ENCODE peak calls at places on chromosomes 6 and 20, in five cellular contexts. G is Right ventricle myocardium inferior; A is central memory CD8-positive, alpha-beta T cell; E is HT-29; L is stimulated activated CD4-positive, alpha-beta T cell treated with anti-CD3 and anti-CD28 coated beads, Interleukin-12 subunit alpha, Interleukin-12 subunit beta, amount 100 ng/mL, for 4 hours. D is an unnamed sample.

GRCh38 chr6:36752187-36752885 is 54.7 kb downstream of the RAB44 start:
- DNase-seq in G (no peak), A (no peak), E (no peak), L (no peak), D (no peak)

GRCh38 chr6:111430605-111431378 is 52.2 kb downstream of the REV3L start:
- DNase-seq in G (no peak), A (no peak), E (no peak), L (no peak), D (no peak)

GRCh38 chr6:170152111-170152926 is 138.6 kb downstream of the DLL1 start:
- DNase-seq in G (peak; percentile 62), A (no peak), E (peak; percentile 15), L (no peak), D (no peak)

GRCh38 chr6:144840619-144841018 is 555.5 kb downstream of the UTRN start:
- DNase-seq in G (no peak), A (no peak), E (no peak), L (no peak), D (no peak)

GRCh38 chr6:37646986-37647764 is 50.5 kb downstream of the MDGA1 start:
- DNase-seq in G (no peak), A (no peak), E (no peak), L (no peak), D (no peak)

GRCh38 chr20:38217791-38218565 is 42.6 kb downstream of the KIAA1755 start:
- DNase-seq in G (no peak), A (no peak), E (peak; percentile 37), L (no peak), D (peak; percentile 77)

GRCh38 chr6:18039481-18039880 is 52.0 kb upstream of the KIF13A start:
- DNase-seq in G (no peak), A (no peak), E (no peak), L (no peak), D (no peak)

GRCh38 chr20:16203091-16203490 is 370.2 kb downstream of the KIF16B start:
- DNase-seq in G (no peak), A (no peak), E (no peak), L (no peak), D (no peak)

GRCh38 chr20:34560141-34560523 is 1.6 kb downstream of the MAP1LC3A start:
- DNase-seq in G (no peak), A (no peak), E (no peak), L (no peak), D (no peak)

GRCh38 chr6:118787746-118788419 is 106.1 kb upstream of the ASF1A start:
- DNase-seq in G (no peak), A (no peak), E (no peak), L (no peak), D (no peak)

GRCh38 chr20:57666834-57667157 is 43.0 kb downstream of the PMEPA1 start:
- DNase-seq in G (peak; percentile 42), A (no peak), E (no peak), L (no peak), D (no peak)

GRCh38 chr6:42471116-42471515 is 19.4 kb upstream of the TRERF1 start:
- DNase-seq in G (no peak), A (no peak), E (no peak), L (no peak), D (no peak)

GRCh38 chr6:106180208-106180607 is 94.1 kb downstream of the PRDM1 start:
- DNase-seq in G (no peak), A (no peak), E (no peak), L (no peak), D (no peak)

GRCh38 chr20:438581-439469 is 23.5 kb downstream of the TBC1D20 start:
- DNase-seq in G (no peak), A (peak; percentile 48), E (no peak), L (no peak), D (no peak)

GRCh38 chr20:17511401-17511800 is 19.8 kb downstream of the BFSP1 start:
- DNase-seq in G (no peak), A (no peak), E (no peak), L (no peak), D (no peak)

GRCh38 chr6:34386316-34387137 is 5.9 kb downstream of the NUDT3 start:
- DNase-seq in G (no peak), A (no peak), E (no peak), L (no peak), D (no peak)

GRCh38 chr6:37134622-37135191 is 35.2 kb upstream of the PIM1 start:
- DNase-seq in G (no peak), A (no peak), E (peak; percentile 79), L (no peak), D (no peak)

GRCh38 chr20:32538526-32538918 is 46.6 kb downstream of the NOL4L start:
- DNase-seq in G (no peak), A (no peak), E (no peak), L (no peak), D (no peak)

GRCh38 chr6:130632288-130632687 is 194.9 kb upstream of the SMLR1 start:
- DNase-seq in G (no peak), A (no peak), E (no peak), L (no peak), D (no peak)

GRCh38 chr20:25058051-25058796 is at the start of gene ACSS1:
- DNase-seq in G (peak; percentile 87), A (peak; percentile 58), E (peak; percentile 54), L (peak; percentile 58), D (no peak)

GRCh38 chr6:169445661-169446581 is 192.3 kb upstream of the THBS2 start:
- DNase-seq in G (no peak), A (no peak), E (peak; percentile 18), L (no peak), D (no peak)

GRCh38 chr20:33944914-33945313 is 48.8 kb upstream of the RALY start:
- DNase-seq in G (no peak), A (no peak), E (no peak), L (no peak), D (no peak)

GRCh38 chr6:82178759-82179112 is 68.8 kb downstream of the IBTK start:
- DNase-seq in G (no peak), A (no peak), E (no peak), L (no peak), D (no peak)

GRCh38 chr6:18501313-18502013 is 114.3 kb downstream of the RNF144B start:
- DNase-seq in G (peak; percentile 87), A (no peak), E (no peak), L (no peak), D (no peak)

GRCh38 chr20:24493181-24493580 is 23.8 kb downstream of the SYNDIG1 start:
- DNase-seq in G (no peak), A (no peak), E (no peak), L (no peak), D (no peak)

GRCh38 chr6:144360401-144360800 is 75.3 kb downstream of the UTRN start:
- DNase-seq in G (no peak), A (no peak), E (no peak), L (no peak), D (no peak)

GRCh38 chr6:129599467-129599866 is 110.5 kb downstream of the ARHGAP18 start:
- DNase-seq in G (no peak), A (no peak), E (no peak), L (no peak), D (no peak)

GRCh38 chr20:25178563-25179438 is 16.7 kb upstream of the ENTPD6 start:
- DNase-seq in G (no peak), A (no peak), E (peak; percentile 79), L (no peak), D (peak; percentile 4)

GRCh38 chr6:77368660-77369313 is 94.5 kb downstream of the HTR1B start:
- DNase-seq in G (peak; percentile 71), A (no peak), E (no peak), L (no peak), D (no peak)

D was measured in DMS 273 treated with DMSO at 0.1 percent for 48 hours.